ENCODE peak calls at places on chromosomes 12 and 14, in five cellular contexts. P, V, J, T and L are unnamed samples.
A peak's percentile ranks its signal among the peaks of the same experiment; 100 is the strongest.

GRCh38 chr14:76765461-76765931 is 4.2 kb downstream of the VASH1 start:
- DNase-seq in P (peak; percentile 3), V (no peak), J (no peak), T (no peak), L (no peak)

GRCh38 chr12:3313066-3313465 is 177.9 kb upstream of the PRMT8 start:
- DNase-seq in P (no peak), V (no peak), J (peak; percentile 77), T (no peak), L (no peak)

GRCh38 chr14:31387091-31387490 is 33.3 kb downstream of the HEATR5A start:
- DNase-seq in P (no peak), V (no peak), J (no peak), T (no peak), L (no peak)

GRCh38 chr12:13171921-13172859 is 24.3 kb upstream of the EMP1 start:
- DNase-seq in P (peak; percentile 28), V (no peak), J (peak; percentile 89), T (no peak), L (peak; percentile 37)

GRCh38 chr14:88630565-88630964 is 67.7 kb downstream of the ZC3H14 start:
- DNase-seq in P (no peak), V (no peak), J (peak; percentile 11), T (no peak), L (no peak)

GRCh38 chr12:58519839-58520238 is 400.5 kb downstream of the LRIG3 start:
- DNase-seq in P (no peak), V (no peak), J (no peak), T (no peak), L (no peak)

GRCh38 chr12:75589801-75590200 is 78.4 kb upstream of the KRR1 start:
- DNase-seq in P (no peak), V (no peak), J (no peak), T (no peak), L (no peak)

GRCh38 chr14:61285364-61285763 is 4.2 kb upstream of the TMEM30B start:
- DNase-seq in P (no peak), V (no peak), J (no peak), T (no peak), L (no peak)

GRCh38 chr12:6935551-6936377 is 7.9 kb upstream of the RNU7-1 start:
- DNase-seq in P (no peak), V (no peak), J (no peak), T (no peak), L (no peak)

GRCh38 chr14:77790566-77791224 is 9.2 kb upstream of the ADCK1 start:
- DNase-seq in P (no peak), V (no peak), J (no peak), T (no peak), L (no peak)

GRCh38 chr14:99206053-99206452 is 65.9 kb downstream of the BCL11B start:
- DNase-seq in P (no peak), V (no peak), J (no peak), T (no peak), L (no peak)

GRCh38 chr14:85579957-85580356 is 50.0 kb downstream of the FLRT2 start:
- DNase-seq in P (no peak), V (no peak), J (peak; percentile 60), T (no peak), L (no peak)

GRCh38 chr14:79842270-79842669 is 369.0 kb downstream of the DIO2 start:
- DNase-seq in P (no peak), V (no peak), J (peak; percentile 9), T (no peak), L (no peak)

GRCh38 chr14:66955159-66955558 is 234.1 kb upstream of the GARIN2 start:
- DNase-seq in P (no peak), V (no peak), J (peak; percentile 7), T (no peak), L (no peak)

GRCh38 chr14:106039400-106039799 is 513.0 kb downstream of the TMEM121 start:
- DNase-seq in P (no peak), V (peak; percentile 9), J (no peak), T (peak; percentile 63), L (no peak)

GRCh38 chr12:18421840-18422239 is 160.5 kb downstream of the PIK3C2G start:
- DNase-seq in P (no peak), V (no peak), J (peak; percentile 21), T (no peak), L (no peak)

GRCh38 chr12:114933428-114934160 is 249.6 kb upstream of the TBX3 start:
- DNase-seq in P (no peak), V (no peak), J (peak; percentile 88), T (no peak), L (no peak)

GRCh38 chr12:38639625-38640024 is 265.8 kb downstream of the CPNE8 start:
- DNase-seq in P (no peak), V (no peak), J (no peak), T (no peak), L (no peak)